ENCODE peak calls at places on chromosomes 4 and X, in six cellular contexts. X, A, H, U, S and F are unnamed samples.

GRCh38 chrX:75303795-75304194 is 29.9 kb downstream of the UPRT start:
- DNase-seq in X (no peak), A (no peak), H (no peak), U (no peak), S (no peak), F (no peak)

GRCh38 chr4:75985116-75985515 is 5.6 kb downstream of the SDAD1 start:
- DNase-seq in X (no peak), A (no peak), H (no peak), U (no peak), S (no peak), F (no peak)

GRCh38 chrX:84046403-84046984 is 141.5 kb downstream of the RPS6KA6 start:
- DNase-seq in X (no peak), A (peak), H (peak), U (no peak), S (no peak), F (no peak)

GRCh38 chrX:51878056-51878455 is 15.4 kb upstream of the MAGED1 start:
- DNase-seq in X (no peak), A (no peak), H (no peak), U (no peak), S (no peak), F (no peak)

GRCh38 chr4:8704632-8705031 is 112.1 kb downstream of the CPZ start:
- DNase-seq in X (peak), A (peak), H (no peak), U (peak), S (no peak), F (no peak)

GRCh38 chr4:125112536-125112935 is 202.2 kb upstream of the FAT4 start:
- DNase-seq in X (no peak), A (no peak), H (no peak), U (no peak), S (no peak), F (no peak)

GRCh38 chr4:54073481-54073880 is 9.1 kb upstream of the CHIC2 start:
- DNase-seq in X (no peak), A (no peak), H (no peak), U (no peak), S (no peak), F (no peak)

GRCh38 chrX:139639253-139639652 is 68.7 kb downstream of the MCF2 start:
- DNase-seq in X (peak), A (no peak), H (no peak), U (no peak), S (peak), F (peak)

GRCh38 chr4:151315212-151315886 is 10.1 kb downstream of the SH3D19 start:
- DNase-seq in X (no peak), A (no peak), H (no peak), U (no peak), S (no peak), F (no peak)

GRCh38 chrX:48945517-48946348 is 11.7 kb downstream of the OTUD5 start:
- DNase-seq in X (peak), A (peak), H (peak), U (peak), S (peak), F (peak)

GRCh38 chr4:167308876-167309275 is 74.6 kb upstream of the SPOCK3 start:
- DNase-seq in X (no peak), A (no peak), H (no peak), U (no peak), S (no peak), F (no peak)

GRCh38 chr4:139214039-139214534 is 37.1 kb upstream of the ELF2 start:
- DNase-seq in X (no peak), A (peak), H (peak), U (no peak), S (no peak), F (no peak)

GRCh38 chrX:17738002-17738713 is 865 bp downstream of the SCML1 start:
- DNase-seq in X (peak), A (peak), H (peak), U (peak), S (peak), F (peak)

GRCh38 chrX:17737707-17738001 is 361 bp downstream of the SCML1 start:
- DNase-seq in X (no peak), A (no peak), H (no peak), U (no peak), S (no peak), F (no peak)

GRCh38 chrX:17736856-17737706 is at the start of gene SCML1:
- DNase-seq in X (peak), A (peak), H (peak), U (peak), S (peak), F (peak)

GRCh38 chrX:17740137-17741122 is 3.1 kb downstream of the SCML1 start:
- DNase-seq in X (no peak), A (no peak), H (no peak), U (no peak), S (no peak), F (no peak)

GRCh38 chrX:17738737-17739535 is 1.6 kb downstream of the SCML1 start:
- DNase-seq in X (no peak), A (no peak), H (no peak), U (no peak), S (no peak), F (no peak)
- H3K27ac ChIP-seq in X (no peak), A (no peak), H (no peak), U (no peak), S (no peak), F (no peak)

GRCh38 chr4:15375707-15376106 is 52.1 kb upstream of the C1QTNF7 start:
- DNase-seq in X (no peak), A (no peak), H (no peak), U (no peak), S (no peak), F (no peak)
- H3K27ac ChIP-seq in X (no peak), A (no peak), H (peak), U (no peak), S (no peak), F (no peak)

DNA sequence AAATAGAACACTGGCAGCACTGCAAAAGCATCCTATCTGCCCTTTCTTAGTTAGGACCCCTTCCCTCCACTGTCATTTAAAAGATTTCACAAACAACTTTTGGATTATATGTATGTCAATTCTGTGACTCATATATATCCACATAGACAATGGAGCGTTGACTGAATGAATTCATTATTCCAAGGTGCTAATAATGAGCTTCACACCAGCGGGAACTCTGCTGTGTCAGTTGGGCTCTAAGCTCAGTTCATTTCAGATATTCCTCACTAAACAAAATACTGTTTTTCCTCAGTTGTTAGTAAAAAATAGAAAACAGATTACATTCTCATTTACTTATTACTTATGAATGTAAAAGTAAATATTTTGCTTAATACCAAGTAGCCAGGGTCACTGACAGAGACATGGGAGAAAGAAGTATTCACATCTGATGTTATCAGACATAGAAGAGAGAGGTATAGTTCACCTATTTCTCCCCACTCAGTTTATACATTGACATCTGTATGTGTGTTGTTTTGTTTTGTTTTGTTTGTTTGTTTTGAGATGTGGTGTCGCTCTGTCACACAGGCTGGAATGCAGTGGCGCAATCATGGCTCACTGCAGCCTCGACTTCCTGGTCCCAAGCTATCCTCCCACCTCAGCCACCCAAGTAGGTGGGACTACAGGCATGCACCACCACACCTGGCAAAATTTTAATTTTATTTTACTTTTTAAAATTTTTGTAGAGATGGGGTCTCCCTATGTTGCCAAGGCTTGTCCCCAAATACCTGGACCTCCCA is 10.9 kb downstream of the NFKB1 start:
- DNase-seq in X (no peak), A (no peak), H (no peak), U (no peak), S (no peak), F (no peak)
- H3K27ac ChIP-seq in X (peak), A (no peak), H (no peak), U (no peak), S (no peak), F (no peak)

GRCh38 chr4:95156452-95156765 is 392.4 kb downstream of the UNC5C start:
- DNase-seq in X (no peak), A (no peak), H (no peak), U (no peak), S (no peak), F (no peak)
- H3K27ac ChIP-seq in X (peak), A (no peak), H (no peak), U (no peak), S (no peak), F (peak)

DNA sequence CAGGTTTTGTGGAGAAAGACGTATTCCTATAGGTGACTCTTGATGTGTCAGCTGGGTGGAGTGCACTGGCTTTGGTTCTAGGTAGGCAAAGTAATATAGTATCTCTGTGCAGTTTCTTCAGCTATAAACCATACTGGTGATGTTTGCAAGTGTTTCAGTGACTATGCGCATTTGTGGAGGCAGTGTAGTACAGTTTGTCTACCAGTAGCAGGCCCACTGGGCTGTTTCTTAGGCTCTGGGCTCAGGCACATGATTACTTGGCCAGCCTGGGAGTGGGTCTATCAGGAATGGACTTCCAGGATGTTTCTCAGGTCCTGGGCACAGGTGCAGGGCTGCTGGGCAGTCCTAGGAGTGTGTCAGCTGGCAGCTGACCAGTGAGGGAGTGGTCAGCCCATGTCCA is 51.9 kb upstream of the INTU start:
- DNase-seq in X (no peak), A (no peak), H (no peak), U (no peak), S (no peak), F (no peak)
- H3K27ac ChIP-seq in X (no peak), A (no peak), H (no peak), U (no peak), S (no peak), F (no peak)

GRCh38 chrX:54639346-54640102 is 109.5 kb downstream of the GNL3L start:
- DNase-seq in X (peak), A (peak), H (peak), U (peak), S (peak), F (peak)

GRCh38 chrX:54639018-54639345 is 109.0 kb downstream of the GNL3L start:
- DNase-seq in X (no peak), A (no peak), H (no peak), U (no peak), S (no peak), F (no peak)

GRCh38 chrX:54641530-54641929 is 111.5 kb downstream of the GNL3L start:
- DNase-seq in X (no peak), A (peak), H (peak), U (no peak), S (no peak), F (no peak)

GRCh38 chrX:54640103-54640428 is 110.0 kb downstream of the GNL3L start:
- DNase-seq in X (no peak), A (no peak), H (no peak), U (no peak), S (no peak), F (no peak)

GRCh38 chrX:54640721-54641120 is 110.7 kb downstream of the GNL3L start:
- DNase-seq in X (no peak), A (peak), H (peak), U (no peak), S (no peak), F (no peak)
- H3K27ac ChIP-seq in X (peak), A (no peak), H (peak), U (no peak), S (no peak), F (peak)

GRCh38 chrX:2698604-2699003 is 7.5 kb downstream of the CD99 start:
- DNase-seq in X (no peak), A (no peak), H (no peak), U (peak), S (no peak), F (no peak)
- H3K27ac ChIP-seq in X (no peak), A (no peak), H (no peak), U (no peak), S (no peak), F (no peak)